ENCODE peak calls at places on chromosomes 6 and 20, in seven cellular contexts. One of them, this sample, is unnamed.

GRCh38 chr6:113011389-113011788 is 664.3 kb downstream of the RFPL4B start:
- DNase-seq in COLO829: no peak
- DNase-seq in NAMALWA: no peak
- DNase-seq in uterus: no peak
- DNase-seq in substantia nigra: no peak
- DNase-seq in CD8-positive, alpha-beta T cell: no peak
- DNase-seq in EL: no peak
- DNase-seq in this sample: no peak

GRCh38 chr20:20814685-20815084 is 102.2 kb upstream of the RALGAPA2 start:
- DNase-seq in CD8-positive, alpha-beta T cell: no peak
- DNase-seq in uterus: no peak
- DNase-seq in NAMALWA: no peak
- DNase-seq in EL: peak
- DNase-seq in COLO829: no peak
- DNase-seq in substantia nigra: no peak
- DNase-seq in this sample: no peak

GRCh38 chr6:153424719-153425400 is 293.8 kb upstream of the RGS17 start:
- DNase-seq in EL: no peak
- DNase-seq in uterus: no peak
- DNase-seq in substantia nigra: no peak
- DNase-seq in CD8-positive, alpha-beta T cell: no peak
- DNase-seq in NAMALWA: no peak
- DNase-seq in COLO829: no peak
- DNase-seq in this sample: no peak

GRCh38 chr6:37222125-37222967 is 35.2 kb upstream of the TBC1D22B start:
- DNase-seq in CD8-positive, alpha-beta T cell: peak
- DNase-seq in NAMALWA: peak
- DNase-seq in uterus: peak
- DNase-seq in COLO829: peak
- DNase-seq in substantia nigra: peak
- DNase-seq in EL: peak
- DNase-seq in this sample: peak

GRCh38 chr20:48843125-48843806 is 15.5 kb upstream of the PREX1 start:
- DNase-seq in EL: no peak
- DNase-seq in CD8-positive, alpha-beta T cell: no peak
- DNase-seq in substantia nigra: no peak
- DNase-seq in uterus: no peak
- DNase-seq in NAMALWA: peak
- DNase-seq in COLO829: no peak
- DNase-seq in this sample: no peak

GRCh38 chr20:60048634-60049578 is 90.7 kb downstream of the CDH26 start:
- DNase-seq in substantia nigra: no peak
- DNase-seq in uterus: no peak
- DNase-seq in CD8-positive, alpha-beta T cell: no peak
- DNase-seq in COLO829: no peak
- DNase-seq in NAMALWA: peak
- DNase-seq in EL: no peak
- DNase-seq in this sample: no peak

GRCh38 chr20:46840054-46840729 is 54.5 kb upstream of the EYA2 start:
- DNase-seq in NAMALWA: no peak
- DNase-seq in uterus: no peak
- DNase-seq in substantia nigra: no peak
- DNase-seq in EL: no peak
- DNase-seq in CD8-positive, alpha-beta T cell: no peak
- DNase-seq in COLO829: no peak
- DNase-seq in this sample: no peak

GRCh38 chr20:24692429-24693190 is 223.2 kb downstream of the SYNDIG1 start:
- DNase-seq in CD8-positive, alpha-beta T cell: no peak
- DNase-seq in NAMALWA: no peak
- DNase-seq in EL: no peak
- DNase-seq in substantia nigra: no peak
- DNase-seq in COLO829: no peak
- DNase-seq in uterus: no peak
- DNase-seq in this sample: no peak

GRCh38 chr20:43953919-43954617 is 39.4 kb downstream of the TOX2 start:
- DNase-seq in COLO829: no peak
- DNase-seq in NAMALWA: no peak
- DNase-seq in uterus: no peak
- DNase-seq in CD8-positive, alpha-beta T cell: no peak
- DNase-seq in EL: peak
- DNase-seq in substantia nigra: no peak
- DNase-seq in this sample: no peak

GRCh38 chr6:28709478-28710349 is 184.0 kb downstream of the GPX5 start:
- DNase-seq in EL: peak
- DNase-seq in COLO829: no peak
- DNase-seq in CD8-positive, alpha-beta T cell: no peak
- DNase-seq in substantia nigra: no peak
- DNase-seq in uterus: no peak
- DNase-seq in NAMALWA: no peak
- DNase-seq in this sample: no peak

GRCh38 chr20:3209946-3210317 is 634 bp downstream of the ITPA start:
- DNase-seq in EL: peak
- DNase-seq in CD8-positive, alpha-beta T cell: no peak
- DNase-seq in uterus: no peak
- DNase-seq in NAMALWA: peak
- DNase-seq in substantia nigra: no peak
- DNase-seq in COLO829: no peak
- DNase-seq in this sample: no peak

GRCh38 chr20:61886721-61887658 is 178.7 kb downstream of the TAF4 start:
- DNase-seq in CD8-positive, alpha-beta T cell: peak
- DNase-seq in uterus: no peak
- DNase-seq in NAMALWA: peak
- DNase-seq in COLO829: peak
- DNase-seq in substantia nigra: peak
- DNase-seq in EL: peak
- DNase-seq in this sample: peak

GRCh38 chr6:13787146-13787545 is 27.2 kb downstream of the MCUR1 start:
- DNase-seq in CD8-positive, alpha-beta T cell: no peak
- DNase-seq in uterus: no peak
- DNase-seq in NAMALWA: no peak
- DNase-seq in COLO829: peak
- DNase-seq in substantia nigra: no peak
- DNase-seq in EL: no peak
- DNase-seq in this sample: no peak

GRCh38 chr6:47168176-47168575 is 126.0 kb upstream of the ADGRF1 start:
- DNase-seq in CD8-positive, alpha-beta T cell: no peak
- DNase-seq in COLO829: peak
- DNase-seq in substantia nigra: no peak
- DNase-seq in uterus: peak
- DNase-seq in EL: peak
- DNase-seq in NAMALWA: no peak
- DNase-seq in this sample: no peak

GRCh38 chr6:147564556-147564955 is 56.1 kb downstream of the SAMD5 start:
- DNase-seq in uterus: no peak
- DNase-seq in substantia nigra: no peak
- DNase-seq in CD8-positive, alpha-beta T cell: no peak
- DNase-seq in NAMALWA: no peak
- DNase-seq in COLO829: no peak
- DNase-seq in EL: no peak
- DNase-seq in this sample: no peak

GRCh38 chr6:104887350-104887749 is 27.6 kb upstream of the HACE1 start:
- DNase-seq in CD8-positive, alpha-beta T cell: no peak
- DNase-seq in uterus: no peak
- DNase-seq in substantia nigra: no peak
- DNase-seq in NAMALWA: peak
- DNase-seq in COLO829: peak
- DNase-seq in EL: peak
- DNase-seq in this sample: no peak

GRCh38 chr6:65776332-65776731 is 69.3 kb upstream of the EYS start:
- DNase-seq in COLO829: peak
- DNase-seq in uterus: no peak
- DNase-seq in substantia nigra: no peak
- DNase-seq in EL: no peak
- DNase-seq in CD8-positive, alpha-beta T cell: no peak
- DNase-seq in NAMALWA: no peak
- DNase-seq in this sample: no peak

GRCh38 chr6:132147530-132148011 is 196.4 kb upstream of the CCN2 start:
- DNase-seq in substantia nigra: no peak
- DNase-seq in uterus: no peak
- DNase-seq in COLO829: no peak
- DNase-seq in CD8-positive, alpha-beta T cell: no peak
- DNase-seq in NAMALWA: no peak
- DNase-seq in EL: peak
- DNase-seq in this sample: no peak

GRCh38 chr6:16510245-16510644 is 251.0 kb downstream of the ATXN1 start:
- DNase-seq in NAMALWA: no peak
- DNase-seq in EL: no peak
- DNase-seq in COLO829: no peak
- DNase-seq in uterus: no peak
- DNase-seq in CD8-positive, alpha-beta T cell: no peak
- DNase-seq in substantia nigra: no peak
- DNase-seq in this sample: no peak

GRCh38 chr6:107459283-107460073 is at the start of gene PDSS2:
- DNase-seq in NAMALWA: peak
- DNase-seq in CD8-positive, alpha-beta T cell: peak
- DNase-seq in COLO829: peak
- DNase-seq in uterus: peak
- DNase-seq in substantia nigra: peak
- DNase-seq in EL: peak
- DNase-seq in this sample: peak

GRCh38 chr6:4814212-4814611 is 38.0 kb downstream of the CDYL start:
- DNase-seq in EL: no peak
- DNase-seq in COLO829: no peak
- DNase-seq in NAMALWA: no peak
- DNase-seq in uterus: no peak
- DNase-seq in CD8-positive, alpha-beta T cell: no peak
- DNase-seq in substantia nigra: no peak
- DNase-seq in this sample: no peak

GRCh38 chr20:63085087-63085861 is 78.5 kb upstream of the BHLHE23 start:
- DNase-seq in CD8-positive, alpha-beta T cell: no peak
- DNase-seq in EL: no peak
- DNase-seq in COLO829: no peak
- DNase-seq in substantia nigra: no peak
- DNase-seq in NAMALWA: no peak
- DNase-seq in uterus: no peak
- DNase-seq in this sample: no peak

GRCh38 chr20:64133951-64134407 is 26.6 kb upstream of the NPBWR2 start:
- DNase-seq in COLO829: no peak
- DNase-seq in substantia nigra: no peak
- DNase-seq in CD8-positive, alpha-beta T cell: peak
- DNase-seq in uterus: no peak
- DNase-seq in NAMALWA: peak
- DNase-seq in EL: no peak
- DNase-seq in this sample: no peak

GRCh38 chr6:5205035-5205469 is 55.7 kb downstream of the LYRM4 start:
- DNase-seq in COLO829: no peak
- DNase-seq in substantia nigra: no peak
- DNase-seq in CD8-positive, alpha-beta T cell: no peak
- DNase-seq in uterus: peak
- DNase-seq in NAMALWA: no peak
- DNase-seq in EL: no peak
- DNase-seq in this sample: no peak

GRCh38 chr20:59958626-59959025 is 403 bp downstream of the CDH26 start:
- DNase-seq in substantia nigra: no peak
- DNase-seq in EL: no peak
- DNase-seq in uterus: no peak
- DNase-seq in NAMALWA: no peak
- DNase-seq in COLO829: no peak
- DNase-seq in CD8-positive, alpha-beta T cell: no peak
- DNase-seq in this sample: no peak

GRCh38 chr6:136425793-136426192 is 124.4 kb downstream of the MAP7 start:
- DNase-seq in EL: no peak
- DNase-seq in substantia nigra: no peak
- DNase-seq in CD8-positive, alpha-beta T cell: no peak
- DNase-seq in COLO829: no peak
- DNase-seq in NAMALWA: no peak
- DNase-seq in uterus: no peak
- DNase-seq in this sample: no peak